ENCODE peak calls at places on chromosomes 4 and X, in nine cellular contexts. K is PC-9; S is suprapubic skin; L is PC-3; P is endodermal cell; H is GM23248; A is psoas muscle; I is CD4-positive, CD25-positive, alpha-beta regulatory T cell; M is uterus. R is an unnamed sample.

GRCh38 chr4:154757713-154758112 is 13.9 kb downstream of the LRAT start:
- DNase-seq in S (no peak), P (no peak), K (no peak), L (no peak), A (no peak), H (no peak), I (no peak), M (no peak), R (no peak)

GRCh38 chr4:8763966-8764901 is 107.4 kb downstream of the HMX1 start:
- DNase-seq in S (peak; percentile 36), A (no peak), H (no peak), L (no peak), M (no peak), I (no peak), P (peak; percentile 30), K (no peak), R (no peak)

GRCh38 chrX:21933077-21933476 is 7.4 kb upstream of the SMS start:
- DNase-seq in P (peak; percentile 65), L (no peak), M (no peak), S (no peak), I (no peak), A (no peak), K (no peak), H (no peak), R (no peak)

GRCh38 chr4:159410076-159410777 is 307.3 kb downstream of the RAPGEF2 start:
- DNase-seq in S (no peak), P (no peak), H (peak; percentile 26), M (no peak), A (no peak), L (peak; percentile 87), I (no peak), K (peak; percentile 67), R (no peak)

GRCh38 chr4:139167774-139168444 is 9.1 kb downstream of the ELF2 start:
- DNase-seq in L (peak; percentile 65), H (peak; percentile 75), S (no peak), K (peak; percentile 69), P (no peak), I (no peak), M (no peak), A (no peak), R (no peak)

GRCh38 chr4:139815646-139816601 is 150.3 kb downstream of the MGST2 start:
- DNase-seq in I (no peak), S (peak; percentile 68), L (peak; percentile 56), P (peak; percentile 86), K (no peak), H (peak; percentile 94), A (peak; percentile 56), M (peak; percentile 73), R (no peak)

GRCh38 chrX:15751160-15751819 is 13.2 kb downstream of the CA5B start:
- DNase-seq in I (peak; percentile 86), M (no peak), P (no peak), L (peak; percentile 86), K (no peak), S (no peak), H (peak; percentile 64), A (no peak), R (no peak)

GRCh38 chr4:87579478-87579877 is 28.9 kb upstream of the DSPP start:
- DNase-seq in P (no peak), S (no peak), H (no peak), I (no peak), M (no peak), L (no peak), K (no peak), A (no peak), R (no peak)

GRCh38 chrX:101785142-101785541 is 125.5 kb upstream of the ARMCX2 start:
- DNase-seq in I (no peak), M (no peak), S (no peak), H (no peak), K (no peak), L (no peak), A (no peak), P (no peak), R (no peak)

GRCh38 chr4:127143460-127144190 is 489.1 kb upstream of the INTU start:
- DNase-seq in H (peak; percentile 74), A (no peak), P (no peak), L (peak; percentile 30), K (peak; percentile 46), M (no peak), S (no peak), I (no peak), R (no peak)

GRCh38 chr4:127304356-127304755 is 328.4 kb upstream of the INTU start:
- DNase-seq in A (no peak), S (no peak), H (peak; percentile 49), L (no peak), M (no peak), P (no peak), I (no peak), K (no peak), R (no peak)

GRCh38 chrX:41241962-41242361 is 92.0 kb upstream of the DDX3X start:
- DNase-seq in M (no peak), I (no peak), K (no peak), H (no peak), A (no peak), S (no peak), P (no peak), L (no peak), R (no peak)

GRCh38 chr4:147788791-147789190 is 56.9 kb downstream of the ARHGAP10 start:
- DNase-seq in A (no peak), P (no peak), L (no peak), M (no peak), K (no peak), H (peak; percentile 17), I (no peak), S (no peak), R (no peak)

GRCh38 chr4:180665994-180666818 is 1577.0 kb upstream of the TENM3 start:
- DNase-seq in H (peak; percentile 66), P (peak; percentile 70), M (no peak), A (no peak), K (no peak), I (no peak), S (no peak), L (peak; percentile 53), R (peak; percentile 18)

GRCh38 chr4:124633285-124633941 is 79.1 kb downstream of the ANKRD50 start:
- DNase-seq in A (no peak), K (no peak), S (no peak), P (no peak), M (no peak), H (no peak), L (no peak), I (no peak), R (no peak)

GRCh38 chr4:153227501-153227900 is 23.3 kb downstream of the TRIM2 start:
- DNase-seq in L (no peak), S (no peak), M (no peak), I (no peak), K (no peak), P (no peak), H (no peak), A (no peak), R (no peak)

GRCh38 chr4:153228512-153229145 is 24.4 kb downstream of the TRIM2 start:
- DNase-seq in S (no peak), H (no peak), M (no peak), L (no peak), I (no peak), A (no peak), P (no peak), K (no peak), R (no peak)

GRCh38 chr4:153233761-153234371 is 29.6 kb downstream of the TRIM2 start:
- DNase-seq in P (no peak), H (peak; percentile 95), I (no peak), S (no peak), A (no peak), M (peak; percentile 26), L (peak; percentile 90), K (peak; percentile 94), R (no peak)

GRCh38 chr4:153234923-153235322 is 30.7 kb downstream of the TRIM2 start:
- DNase-seq in M (no peak), L (peak; percentile 46), H (peak; percentile 62), P (no peak), S (no peak), A (no peak), I (no peak), K (no peak), R (no peak)

GRCh38 chr4:153232768-153233167 is 28.5 kb downstream of the TRIM2 start:
- DNase-seq in I (no peak), L (peak; percentile 38), H (peak; percentile 30), M (no peak), A (no peak), S (no peak), K (peak; percentile 57), P (peak; percentile 91), R (no peak)
- H3K4me1 ChIP-seq in I (no peaks in the 10 kb centered on the region), L (peaks cover 35% of the 10 kb centered on the region), H (peaks cover 41% of the 10 kb centered on the region), M (peaks cover 17% of the 10 kb centered on the region), A (peaks cover 28% of the 10 kb centered on the region), S (peaks cover 31% of the 10 kb centered on the region), K (peaks cover 62% of the 10 kb centered on the region), P (no peaks in the 10 kb centered on the region), R (peaks cover 13% of the 10 kb centered on the region)

GRCh38 chr4:153530996-153531375 is 64.8 kb downstream of the TMEM131L start:
- DNase-seq in M (no peak), K (no peak), I (no peak), H (no peak), P (no peak), L (no peak), A (no peak), S (no peak), R (no peak)
- H3K4me1 ChIP-seq in M (peaks cover 4% of the 10 kb centered on the region), K (no peaks in the 10 kb centered on the region), I (peaks cover 83% of the 10 kb centered on the region), H (peaks cover 12% of the 10 kb centered on the region), P (no peaks in the 10 kb centered on the region), L (no peaks in the 10 kb centered on the region), A (peaks cover 70% of the 10 kb centered on the region), S (peaks cover 21% of the 10 kb centered on the region), R (no peaks in the 10 kb centered on the region)

GRCh38 chr4:94488667-94489066 is 36.9 kb downstream of the PDLIM5 start:
- DNase-seq in K (peak; percentile 53), S (no peak), M (no peak), L (peak; percentile 91), I (no peak), A (no peak), P (no peak), H (peak; percentile 84), R (no peak)

GRCh38 chr4:94483895-94484294 is 32.2 kb downstream of the PDLIM5 start:
- DNase-seq in H (no peak), S (no peak), L (no peak), P (no peak), M (no peak), I (no peak), A (no peak), K (no peak), R (no peak)

GRCh38 chr4:94489075-94489474 is 37.3 kb downstream of the PDLIM5 start:
- DNase-seq in S (no peak), I (no peak), K (no peak), A (no peak), M (no peak), H (no peak), P (no peak), L (no peak), R (no peak)

GRCh38 chr4:94486372-94486801 is 34.6 kb downstream of the PDLIM5 start:
- DNase-seq in I (no peak), S (no peak), P (no peak), M (no peak), H (no peak), L (peak; percentile 86), A (no peak), K (no peak), R (no peak)

GRCh38 chr4:94484818-94485217 is 33.1 kb downstream of the PDLIM5 start:
- DNase-seq in H (no peak), M (no peak), I (no peak), L (no peak), K (no peak), S (no peak), A (no peak), P (no peak), R (no peak)
- H3K4me1 ChIP-seq in H (peaks cover 32% of the 10 kb centered on the region), M (peaks cover 4% of the 10 kb centered on the region), I (no peaks in the 10 kb centered on the region), L (peaks cover 46% of the 10 kb centered on the region), K (no peaks in the 10 kb centered on the region), S (peaks cover 22% of the 10 kb centered on the region), A (peaks cover 89% of the 10 kb centered on the region), P (no peaks in the 10 kb centered on the region), R (peaks cover 4% of the 10 kb centered on the region)

GRCh38 chr4:88758264-88758663 is 60.6 kb upstream of the NAP1L5 start:
- DNase-seq in A (no peak), H (no peak), L (peak; percentile 6), M (no peak), P (no peak), S (no peak), I (no peak), K (peak; percentile 38), R (no peak)
- H3K4me1 ChIP-seq in A (peaks cover 24% of the 10 kb centered on the region), H (peaks cover 15% of the 10 kb centered on the region), L (peaks cover 8% of the 10 kb centered on the region), M (no peaks in the 10 kb centered on the region), P (peaks cover 13% of the 10 kb centered on the region), S (peaks cover 16% of the 10 kb centered on the region), I (no peaks in the 10 kb centered on the region), K (peaks cover 9% of the 10 kb centered on the region), R (no peaks in the 10 kb centered on the region)